ENCODE peak calls at places on chromosomes 7 and 10, in seven cellular contexts. One of them, this sample, is unnamed. For H3K4me1 and H3K27me3, the result is how much of the 10 kb centered on the place peaks cover.

GRCh38 chr7:44273681-44274622 is 51.4 kb downstream of the CAMK2B start:
- DNase-seq in K562: no peak
- DNase-seq in CD8-positive, alpha-beta T cell: no peak
- DNase-seq in ascending aorta: no peak
- DNase-seq in lower lobe of right lung: peak
- DNase-seq in cardiac muscle cell: no peak
- DNase-seq in tibial artery: no peak
- DNase-seq in this sample: no peak

GRCh38 chr7:94183289-94183749 is 179.2 kb upstream of the BET1 start:
- DNase-seq in ascending aorta: no peak
- DNase-seq in K562: no peak
- DNase-seq in cardiac muscle cell: no peak
- DNase-seq in lower lobe of right lung: peak
- DNase-seq in tibial artery: no peak
- DNase-seq in CD8-positive, alpha-beta T cell: no peak
- DNase-seq in this sample: peak

GRCh38 chr7:99452541-99452940 is 13.4 kb downstream of the ATP5MF start:
- DNase-seq in ascending aorta: no peak
- DNase-seq in CD8-positive, alpha-beta T cell: no peak
- DNase-seq in cardiac muscle cell: no peak
- DNase-seq in tibial artery: no peak
- DNase-seq in K562: no peak
- DNase-seq in lower lobe of right lung: no peak
- DNase-seq in this sample: no peak

GRCh38 chr7:75732764-75733630 is 5.7 kb downstream of the HIP1 start:
- DNase-seq in CD8-positive, alpha-beta T cell: no peak
- DNase-seq in ascending aorta: no peak
- DNase-seq in lower lobe of right lung: no peak
- DNase-seq in cardiac muscle cell: no peak
- DNase-seq in tibial artery: peak
- DNase-seq in K562: peak
- DNase-seq in this sample: peak

GRCh38 chr10:74874649-74875048 is 48.2 kb downstream of the KAT6B start:
- DNase-seq in cardiac muscle cell: no peak
- DNase-seq in ascending aorta: no peak
- DNase-seq in tibial artery: no peak
- DNase-seq in lower lobe of right lung: no peak
- DNase-seq in CD8-positive, alpha-beta T cell: no peak
- DNase-seq in K562: no peak
- DNase-seq in this sample: no peak

GRCh38 chr10:3126741-3127342 is 45.7 kb downstream of the PITRM1 start:
- DNase-seq in cardiac muscle cell: peak
- DNase-seq in K562: no peak
- DNase-seq in tibial artery: no peak
- DNase-seq in lower lobe of right lung: no peak
- DNase-seq in CD8-positive, alpha-beta T cell: no peak
- DNase-seq in ascending aorta: no peak
- DNase-seq in this sample: peak

GRCh38 chr10:4195214-4195613 is 410.2 kb upstream of the KLF6 start:
- DNase-seq in K562: no peak
- DNase-seq in tibial artery: no peak
- DNase-seq in ascending aorta: no peak
- DNase-seq in lower lobe of right lung: no peak
- DNase-seq in CD8-positive, alpha-beta T cell: no peak
- DNase-seq in cardiac muscle cell: no peak
- DNase-seq in this sample: no peak

GRCh38 chr10:60073781-60074656 is 167.7 kb upstream of the CCDC6 start:
- DNase-seq in tibial artery: no peak
- DNase-seq in lower lobe of right lung: no peak
- DNase-seq in ascending aorta: no peak
- DNase-seq in cardiac muscle cell: no peak
- DNase-seq in CD8-positive, alpha-beta T cell: no peak
- DNase-seq in K562: peak
- DNase-seq in this sample: no peak

GRCh38 chr10:59303018-59303417 is 59.3 kb downstream of the FAM13C start:
- DNase-seq in ascending aorta: no peak
- DNase-seq in CD8-positive, alpha-beta T cell: no peak
- DNase-seq in lower lobe of right lung: no peak
- DNase-seq in tibial artery: no peak
- DNase-seq in K562: no peak
- DNase-seq in cardiac muscle cell: no peak
- DNase-seq in this sample: no peak

GRCh38 chr7:96023376-96023775 is 251.0 kb downstream of the DYNC1I1 start:
- DNase-seq in tibial artery: no peak
- DNase-seq in lower lobe of right lung: no peak
- DNase-seq in cardiac muscle cell: no peak
- DNase-seq in ascending aorta: no peak
- DNase-seq in CD8-positive, alpha-beta T cell: no peak
- DNase-seq in K562: no peak
- DNase-seq in this sample: no peak

GRCh38 chr10:99983280-99983988 is 26.3 kb downstream of the DNMBP start:
- DNase-seq in lower lobe of right lung: no peak
- DNase-seq in tibial artery: peak
- DNase-seq in CD8-positive, alpha-beta T cell: no peak
- DNase-seq in K562: peak
- DNase-seq in ascending aorta: no peak
- DNase-seq in cardiac muscle cell: no peak
- DNase-seq in this sample: peak

GRCh38 chr10:69761320-69761719 is 40.4 kb upstream of the COL13A1 start:
- DNase-seq in ascending aorta: no peak
- DNase-seq in lower lobe of right lung: no peak
- DNase-seq in tibial artery: no peak
- DNase-seq in CD8-positive, alpha-beta T cell: no peak
- DNase-seq in K562: no peak
- DNase-seq in cardiac muscle cell: no peak
- DNase-seq in this sample: no peak

GRCh38 chr7:15891151-15891842 is 204.8 kb upstream of the MEOX2 start:
- DNase-seq in CD8-positive, alpha-beta T cell: no peak
- DNase-seq in ascending aorta: no peak
- DNase-seq in lower lobe of right lung: no peak
- DNase-seq in K562: no peak
- DNase-seq in cardiac muscle cell: no peak
- DNase-seq in tibial artery: no peak
- DNase-seq in this sample: peak

GRCh38 chr10:87729940-87730339 is 70.3 kb downstream of the PAPSS2 start:
- DNase-seq in ascending aorta: no peak
- DNase-seq in cardiac muscle cell: no peak
- DNase-seq in CD8-positive, alpha-beta T cell: no peak
- DNase-seq in lower lobe of right lung: no peak
- DNase-seq in K562: no peak
- DNase-seq in tibial artery: no peak
- DNase-seq in this sample: no peak

GRCh38 chr10:125025341-125025740 is 83.4 kb downstream of the ZRANB1 start:
- DNase-seq in K562: no peak
- DNase-seq in ascending aorta: no peak
- DNase-seq in cardiac muscle cell: no peak
- DNase-seq in CD8-positive, alpha-beta T cell: no peak
- DNase-seq in tibial artery: no peak
- DNase-seq in lower lobe of right lung: no peak
- DNase-seq in this sample: peak

GRCh38 chr10:13614530-13615332 is 28.0 kb downstream of the PRPF18 start:
- DNase-seq in K562: no peak
- DNase-seq in ascending aorta: no peak
- DNase-seq in tibial artery: no peak
- DNase-seq in cardiac muscle cell: peak
- DNase-seq in lower lobe of right lung: no peak
- DNase-seq in CD8-positive, alpha-beta T cell: no peak
- DNase-seq in this sample: peak

GRCh38 chr10:57897611-57898010 is 370.1 kb downstream of the IPMK start:
- DNase-seq in CD8-positive, alpha-beta T cell: no peak
- DNase-seq in cardiac muscle cell: no peak
- DNase-seq in ascending aorta: no peak
- DNase-seq in K562: no peak
- DNase-seq in lower lobe of right lung: no peak
- DNase-seq in tibial artery: no peak
- DNase-seq in this sample: no peak
- H3K4me1 ChIP-seq in CD8-positive, alpha-beta T cell: under half
- H3K4me1 ChIP-seq in cardiac muscle cell: under half
- H3K4me1 ChIP-seq in ascending aorta: under half
- H3K4me1 ChIP-seq in K562: under half
- H3K4me1 ChIP-seq in lower lobe of right lung: under half
- H3K4me1 ChIP-seq in tibial artery: under half
- H3K4me1 ChIP-seq in this sample: under half

GRCh38 chr7:29563590-29564454 is at the start of gene PRR15:
- DNase-seq in tibial artery: peak
- DNase-seq in ascending aorta: no peak
- DNase-seq in cardiac muscle cell: peak
- DNase-seq in CD8-positive, alpha-beta T cell: no peak
- DNase-seq in K562: no peak
- DNase-seq in lower lobe of right lung: peak
- DNase-seq in this sample: peak

GRCh38 chr7:29561271-29561670 is 2.4 kb upstream of the PRR15 start:
- DNase-seq in lower lobe of right lung: no peak
- DNase-seq in cardiac muscle cell: no peak
- DNase-seq in tibial artery: no peak
- DNase-seq in K562: no peak
- DNase-seq in CD8-positive, alpha-beta T cell: no peak
- DNase-seq in ascending aorta: no peak
- DNase-seq in this sample: no peak

GRCh38 chr7:29565186-29565540 is 1.5 kb downstream of the PRR15 start:
- DNase-seq in cardiac muscle cell: no peak
- DNase-seq in tibial artery: no peak
- DNase-seq in ascending aorta: no peak
- DNase-seq in CD8-positive, alpha-beta T cell: no peak
- DNase-seq in lower lobe of right lung: no peak
- DNase-seq in K562: no peak
- DNase-seq in this sample: peak

GRCh38 chr7:29564455-29565185 is 985 bp downstream of the PRR15 start:
- DNase-seq in K562: no peak
- DNase-seq in lower lobe of right lung: peak
- DNase-seq in tibial artery: peak
- DNase-seq in cardiac muscle cell: peak
- DNase-seq in CD8-positive, alpha-beta T cell: no peak
- DNase-seq in ascending aorta: no peak
- DNase-seq in this sample: peak

GRCh38 chr7:29562307-29562706 is 1.3 kb upstream of the PRR15 start:
- DNase-seq in CD8-positive, alpha-beta T cell: no peak
- DNase-seq in cardiac muscle cell: no peak
- DNase-seq in K562: no peak
- DNase-seq in tibial artery: no peak
- DNase-seq in lower lobe of right lung: no peak
- DNase-seq in ascending aorta: no peak
- DNase-seq in this sample: peak
- H3K27me3 ChIP-seq in CD8-positive, alpha-beta T cell: under half
- H3K27me3 ChIP-seq in cardiac muscle cell: half or more
- H3K27me3 ChIP-seq in K562: half or more
- H3K27me3 ChIP-seq in tibial artery: under half
- H3K27me3 ChIP-seq in lower lobe of right lung: half or more
- H3K27me3 ChIP-seq in ascending aorta: under half
- H3K27me3 ChIP-seq in this sample: under half

GRCh38 chr7:28904539-28905143 is 53.5 kb downstream of the TRIL start:
- DNase-seq in ascending aorta: no peak
- DNase-seq in cardiac muscle cell: no peak
- DNase-seq in tibial artery: no peak
- DNase-seq in K562: no peak
- DNase-seq in lower lobe of right lung: no peak
- DNase-seq in CD8-positive, alpha-beta T cell: no peak
- DNase-seq in this sample: peak
- H3K4me1 ChIP-seq in ascending aorta: under half
- H3K4me1 ChIP-seq in cardiac muscle cell: under half
- H3K4me1 ChIP-seq in tibial artery: under half
- H3K4me1 ChIP-seq in K562: under half
- H3K4me1 ChIP-seq in lower lobe of right lung: under half
- H3K4me1 ChIP-seq in CD8-positive, alpha-beta T cell: under half
- H3K4me1 ChIP-seq in this sample: under half

DNA sequence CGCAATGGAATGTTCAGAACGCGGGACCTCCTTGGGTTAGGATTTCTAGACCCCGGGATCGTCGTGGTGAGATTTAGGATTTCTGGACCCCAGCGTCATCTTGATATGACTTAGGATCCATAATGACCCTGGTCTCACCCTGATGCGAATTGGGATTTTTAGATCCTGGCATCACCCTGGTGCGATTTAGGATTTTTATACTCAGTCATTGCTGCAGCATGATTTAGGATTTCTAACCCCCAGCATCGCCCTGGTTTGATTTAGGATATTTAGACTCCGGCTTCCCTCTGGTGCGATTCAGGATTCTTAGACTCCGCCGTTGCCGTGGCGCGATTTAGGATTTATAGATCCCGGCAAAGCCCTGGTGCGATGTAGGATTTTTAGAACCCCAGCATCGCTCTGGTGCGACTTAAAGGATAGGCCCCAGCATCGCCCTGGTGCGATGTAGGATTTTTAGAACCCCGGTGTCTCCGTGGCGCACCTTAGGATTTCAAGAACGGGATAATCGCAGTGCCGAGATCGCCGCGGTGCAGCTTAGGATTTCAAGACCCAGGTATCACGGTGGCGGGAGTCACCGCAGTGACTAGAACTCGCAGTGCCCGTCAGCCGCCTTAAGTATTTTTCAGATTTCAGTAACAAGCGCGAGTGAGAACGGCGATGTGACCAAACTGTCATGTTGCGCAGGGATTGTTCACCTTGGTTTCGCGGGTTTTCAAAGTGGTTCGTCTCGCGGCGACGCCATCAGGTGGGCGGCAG is 812 bp downstream of the MEST start:
- DNase-seq in CD8-positive, alpha-beta T cell: no peak
- DNase-seq in tibial artery: no peak
- DNase-seq in cardiac muscle cell: peak
- DNase-seq in ascending aorta: no peak
- DNase-seq in lower lobe of right lung: no peak
- DNase-seq in K562: no peak
- DNase-seq in this sample: no peak
- H3K27me3 ChIP-seq in CD8-positive, alpha-beta T cell: under half
- H3K27me3 ChIP-seq in tibial artery: under half
- H3K27me3 ChIP-seq in cardiac muscle cell: under half
- H3K27me3 ChIP-seq in ascending aorta: under half
- H3K27me3 ChIP-seq in lower lobe of right lung: under half
- H3K27me3 ChIP-seq in K562: under half
- H3K27me3 ChIP-seq in this sample: under half

This sample was measured in adipocyte.